ENCODE peak calls at places on chromosomes 11 and 22, in six cellular contexts. One of them, this sample, is unnamed.

GRCh38 chr11:60214386-60214785 is 28.6 kb downstream of the MS4A4E start:
- DNase-seq in hepatocyte: no peak
- DNase-seq in tibial artery: no peak
- DNase-seq in IMR-90: no peak
- DNase-seq in cardiac muscle cell: no peak
- DNase-seq in astrocyte of the spinal cord: no peak
- DNase-seq in this sample: no peak

GRCh38 chr11:85945788-85946187 is 90.6 kb downstream of the CCDC83 start:
- DNase-seq in astrocyte of the spinal cord: no peak
- DNase-seq in tibial artery: no peak
- DNase-seq in IMR-90: no peak
- DNase-seq in hepatocyte: no peak
- DNase-seq in cardiac muscle cell: no peak
- DNase-seq in this sample: no peak

GRCh38 chr11:126416542-126417090 is 61.1 kb downstream of the ST3GAL4 start:
- DNase-seq in hepatocyte: peak; percentile 92
- DNase-seq in IMR-90: peak; percentile 68
- DNase-seq in astrocyte of the spinal cord: peak; percentile 85
- DNase-seq in tibial artery: peak; percentile 86
- DNase-seq in cardiac muscle cell: peak; percentile 74
- DNase-seq in this sample: peak; percentile 92

GRCh38 chr11:126359431-126360048 is 4.1 kb downstream of the ST3GAL4 start:
- DNase-seq in IMR-90: peak; percentile 37
- DNase-seq in astrocyte of the spinal cord: peak; percentile 33
- DNase-seq in cardiac muscle cell: no peak
- DNase-seq in tibial artery: peak; percentile 74
- DNase-seq in hepatocyte: peak; percentile 73
- DNase-seq in this sample: no peak

GRCh38 chr11:19922689-19923035 is 210.0 kb downstream of the NAV2 start:
- DNase-seq in hepatocyte: no peak
- DNase-seq in IMR-90: peak; percentile 50
- DNase-seq in astrocyte of the spinal cord: no peak
- DNase-seq in cardiac muscle cell: no peak
- DNase-seq in tibial artery: no peak
- DNase-seq in this sample: no peak

GRCh38 chr11:74442601-74443000 is 24.7 kb downstream of the KCNE3 start:
- DNase-seq in hepatocyte: peak; percentile 55
- DNase-seq in astrocyte of the spinal cord: peak; percentile 43
- DNase-seq in cardiac muscle cell: no peak
- DNase-seq in tibial artery: no peak
- DNase-seq in IMR-90: peak; percentile 52
- DNase-seq in this sample: no peak

GRCh38 chr22:27133951-27134664 is 476.7 kb downstream of the MIAT start:
- DNase-seq in IMR-90: peak; percentile 86
- DNase-seq in cardiac muscle cell: no peak
- DNase-seq in tibial artery: peak; percentile 77
- DNase-seq in hepatocyte: peak; percentile 48
- DNase-seq in astrocyte of the spinal cord: peak; percentile 88
- DNase-seq in this sample: no peak

GRCh38 chr11:134017773-134018430 is 51.0 kb upstream of the JAM3 start:
- DNase-seq in hepatocyte: no peak
- DNase-seq in IMR-90: no peak
- DNase-seq in cardiac muscle cell: no peak
- DNase-seq in tibial artery: no peak
- DNase-seq in astrocyte of the spinal cord: no peak
- DNase-seq in this sample: no peak

GRCh38 chr22:29302402-29302680 is 4.1 kb upstream of the GAS2L1 start:
- DNase-seq in cardiac muscle cell: no peak
- DNase-seq in hepatocyte: no peak
- DNase-seq in tibial artery: no peak
- DNase-seq in IMR-90: no peak
- DNase-seq in astrocyte of the spinal cord: no peak
- DNase-seq in this sample: no peak

GRCh38 chr11:88345408-88345807 is 7.9 kb upstream of the CTSC start:
- DNase-seq in hepatocyte: no peak
- DNase-seq in tibial artery: no peak
- DNase-seq in astrocyte of the spinal cord: no peak
- DNase-seq in cardiac muscle cell: no peak
- DNase-seq in IMR-90: peak; percentile 54
- DNase-seq in this sample: no peak

GRCh38 chr11:72354356-72355115 is 79.8 kb downstream of the CLPB start:
- DNase-seq in hepatocyte: peak; percentile 27
- DNase-seq in IMR-90: peak; percentile 31
- DNase-seq in astrocyte of the spinal cord: peak; percentile 10
- DNase-seq in cardiac muscle cell: no peak
- DNase-seq in tibial artery: no peak
- DNase-seq in this sample: no peak

GRCh38 chr11:118194835-118195627 is 18.6 kb upstream of the SCN2B start:
- DNase-seq in hepatocyte: peak; percentile 90
- DNase-seq in tibial artery: peak; percentile 90
- DNase-seq in astrocyte of the spinal cord: peak; percentile 17
- DNase-seq in IMR-90: peak; percentile 64
- DNase-seq in cardiac muscle cell: peak; percentile 72
- DNase-seq in this sample: peak; percentile 78

GRCh38 chr11:2477254-2477653 is 32.4 kb downstream of the KCNQ1 start:
- DNase-seq in hepatocyte: no peak
- DNase-seq in tibial artery: no peak
- DNase-seq in cardiac muscle cell: no peak
- DNase-seq in IMR-90: no peak
- DNase-seq in astrocyte of the spinal cord: no peak
- DNase-seq in this sample: no peak

GRCh38 chr11:3111919-3112690 is 53.0 kb downstream of the OSBPL5 start:
- DNase-seq in cardiac muscle cell: no peak
- DNase-seq in hepatocyte: no peak
- DNase-seq in IMR-90: peak; percentile 38
- DNase-seq in astrocyte of the spinal cord: no peak
- DNase-seq in tibial artery: peak; percentile 11
- DNase-seq in this sample: peak; percentile 3

GRCh38 chr11:40302669-40303068 is 1156.8 kb downstream of the LRRC4C start:
- DNase-seq in cardiac muscle cell: no peak
- DNase-seq in tibial artery: no peak
- DNase-seq in hepatocyte: no peak
- DNase-seq in astrocyte of the spinal cord: peak; percentile 81
- DNase-seq in IMR-90: peak; percentile 46
- DNase-seq in this sample: no peak

GRCh38 chr22:19404676-19405075 is 26.9 kb downstream of the HIRA start:
- DNase-seq in IMR-90: no peak
- DNase-seq in cardiac muscle cell: peak; percentile 12
- DNase-seq in tibial artery: no peak
- DNase-seq in hepatocyte: no peak
- DNase-seq in astrocyte of the spinal cord: no peak
- DNase-seq in this sample: no peak

GRCh38 chr11:86063536-86063935 is 5.3 kb downstream of the PICALM start:
- DNase-seq in hepatocyte: no peak
- DNase-seq in astrocyte of the spinal cord: peak; percentile 52
- DNase-seq in tibial artery: no peak
- DNase-seq in IMR-90: no peak
- DNase-seq in cardiac muscle cell: no peak
- DNase-seq in this sample: no peak

GRCh38 chr11:131246589-131247164 is 123.7 kb upstream of the NTM start:
- DNase-seq in astrocyte of the spinal cord: no peak
- DNase-seq in tibial artery: peak; percentile 28
- DNase-seq in hepatocyte: peak; percentile 66
- DNase-seq in cardiac muscle cell: peak; percentile 80
- DNase-seq in IMR-90: no peak
- DNase-seq in this sample: peak; percentile 52

GRCh38 chr11:128336203-128336602 is 251.2 kb downstream of the ETS1 start:
- DNase-seq in astrocyte of the spinal cord: peak; percentile 71
- DNase-seq in IMR-90: peak; percentile 82
- DNase-seq in hepatocyte: peak; percentile 23
- DNase-seq in cardiac muscle cell: no peak
- DNase-seq in tibial artery: peak; percentile 66
- DNase-seq in this sample: peak; percentile 50

GRCh38 chr22:36197601-36198146 is 3.9 kb downstream of the APOL4 start:
- DNase-seq in tibial artery: no peak
- DNase-seq in astrocyte of the spinal cord: no peak
- DNase-seq in hepatocyte: peak; percentile 36
- DNase-seq in cardiac muscle cell: peak; percentile 39
- DNase-seq in IMR-90: no peak
- DNase-seq in this sample: no peak

GRCh38 chr11:15536438-15536837 is 421.7 kb downstream of the INSC start:
- DNase-seq in astrocyte of the spinal cord: no peak
- DNase-seq in IMR-90: no peak
- DNase-seq in hepatocyte: no peak
- DNase-seq in tibial artery: no peak
- DNase-seq in cardiac muscle cell: no peak
- DNase-seq in this sample: no peak

GRCh38 chr11:103085758-103086365 is 6.1 kb downstream of the DCUN1D5 start:
- DNase-seq in IMR-90: peak; percentile 1
- DNase-seq in tibial artery: no peak
- DNase-seq in cardiac muscle cell: no peak
- DNase-seq in astrocyte of the spinal cord: peak; percentile 9
- DNase-seq in hepatocyte: no peak
- DNase-seq in this sample: no peak

GRCh38 chr22:25518000-25518663 is 46.3 kb upstream of the GRK3 start:
- DNase-seq in hepatocyte: no peak
- DNase-seq in cardiac muscle cell: no peak
- DNase-seq in IMR-90: no peak
- DNase-seq in astrocyte of the spinal cord: no peak
- DNase-seq in tibial artery: no peak
- DNase-seq in this sample: no peak

GRCh38 chr22:17043521-17043920 is 35.5 kb upstream of the GAB4 start:
- DNase-seq in hepatocyte: no peak
- DNase-seq in cardiac muscle cell: no peak
- DNase-seq in IMR-90: no peak
- DNase-seq in tibial artery: no peak
- DNase-seq in astrocyte of the spinal cord: no peak
- DNase-seq in this sample: no peak

GRCh38 chr22:21587803-21588611 is 20.5 kb downstream of the UBE2L3 start:
- DNase-seq in hepatocyte: no peak
- DNase-seq in IMR-90: peak; percentile 67
- DNase-seq in cardiac muscle cell: no peak
- DNase-seq in astrocyte of the spinal cord: no peak
- DNase-seq in tibial artery: no peak
- DNase-seq in this sample: no peak

GRCh38 chr22:22843848-22844247 is 43.8 kb upstream of the IGLL5 start:
- DNase-seq in hepatocyte: no peak
- DNase-seq in IMR-90: no peak
- DNase-seq in tibial artery: no peak
- DNase-seq in astrocyte of the spinal cord: no peak
- DNase-seq in cardiac muscle cell: no peak
- DNase-seq in this sample: no peak

GRCh38 chr22:29370556-29370955 is 17.8 kb downstream of the AP1B1 start:
- DNase-seq in astrocyte of the spinal cord: no peak
- DNase-seq in IMR-90: no peak
- DNase-seq in tibial artery: no peak
- DNase-seq in hepatocyte: no peak
- DNase-seq in cardiac muscle cell: no peak
- DNase-seq in this sample: no peak

GRCh38 chr11:96303067-96303466 is 39.9 kb downstream of the MAML2 start:
- DNase-seq in astrocyte of the spinal cord: peak; percentile 81
- DNase-seq in hepatocyte: peak; percentile 48
- DNase-seq in cardiac muscle cell: no peak
- DNase-seq in IMR-90: peak; percentile 87
- DNase-seq in tibial artery: no peak
- DNase-seq in this sample: no peak

GRCh38 chr11:35950082-35950481 is 6.2 kb downstream of the LDLRAD3 start:
- DNase-seq in astrocyte of the spinal cord: no peak
- DNase-seq in IMR-90: no peak
- DNase-seq in hepatocyte: no peak
- DNase-seq in cardiac muscle cell: no peak
- DNase-seq in tibial artery: no peak
- DNase-seq in this sample: no peak

GRCh38 chr11:33701302-33701701 is 676 bp upstream of the C11orf91 start:
- DNase-seq in astrocyte of the spinal cord: no peak
- DNase-seq in cardiac muscle cell: no peak
- DNase-seq in IMR-90: peak; percentile 51
- DNase-seq in tibial artery: no peak
- DNase-seq in hepatocyte: no peak
- DNase-seq in this sample: no peak
- H3K4me3 ChIP-seq in astrocyte of the spinal cord: peak overlapping the region; percentile 3
- H3K4me3 ChIP-seq in cardiac muscle cell: peak overlapping the region; percentile 74
- H3K4me3 ChIP-seq in IMR-90: peak overlapping the region; percentile 40
- H3K4me3 ChIP-seq in tibial artery: peak overlapping the region; percentile 51
- H3K4me3 ChIP-seq in hepatocyte: peak overlapping the region; percentile 11
- H3K4me3 ChIP-seq in this sample: peak overlapping the region; percentile 64

GRCh38 chr11:123168955-123169484 is 26.0 kb downstream of the CLMP start:
- DNase-seq in IMR-90: no peak
- DNase-seq in astrocyte of the spinal cord: peak; percentile 55
- DNase-seq in tibial artery: no peak
- DNase-seq in cardiac muscle cell: no peak
- DNase-seq in hepatocyte: no peak
- DNase-seq in this sample: no peak
- TF ChIP-seq CTCF in IMR-90: no peak
- TF ChIP-seq CTCF in astrocyte of the spinal cord: no peak
- TF ChIP-seq CTCF in tibial artery: no peak
- TF ChIP-seq CTCF in cardiac muscle cell: no peak
- TF ChIP-seq CTCF in hepatocyte: no peak
- TF ChIP-seq CTCF in this sample: no peak

GRCh38 chr11:83072689-83073242 is 1.1 kb upstream of the RAB30 start:
- DNase-seq in hepatocyte: peak; percentile 14
- DNase-seq in cardiac muscle cell: no peak
- DNase-seq in astrocyte of the spinal cord: no peak
- DNase-seq in tibial artery: no peak
- DNase-seq in IMR-90: no peak
- DNase-seq in this sample: no peak

GRCh38 chr11:83071641-83072591 is at the start of gene RAB30:
- DNase-seq in hepatocyte: peak; percentile 99
- DNase-seq in tibial artery: peak; percentile 99
- DNase-seq in cardiac muscle cell: peak; percentile 99
- DNase-seq in astrocyte of the spinal cord: peak; percentile 100
- DNase-seq in IMR-90: peak; percentile 100
- DNase-seq in this sample: peak; percentile 94

GRCh38 chr11:83073248-83073647 is 1.6 kb upstream of the RAB30 start:
- DNase-seq in hepatocyte: no peak
- DNase-seq in astrocyte of the spinal cord: no peak
- DNase-seq in tibial artery: no peak
- DNase-seq in IMR-90: no peak
- DNase-seq in cardiac muscle cell: no peak
- DNase-seq in this sample: no peak

GRCh38 chr11:83070878-83071640 is 638 bp downstream of the RAB30 start:
- DNase-seq in astrocyte of the spinal cord: peak; percentile 44
- DNase-seq in tibial artery: peak; percentile 55
- DNase-seq in hepatocyte: peak; percentile 49
- DNase-seq in cardiac muscle cell: peak; percentile 44
- DNase-seq in IMR-90: peak; percentile 26
- DNase-seq in this sample: peak; percentile 49

GRCh38 chr11:83073884-83074283 is 2.2 kb upstream of the RAB30 start:
- DNase-seq in astrocyte of the spinal cord: no peak
- DNase-seq in tibial artery: no peak
- DNase-seq in IMR-90: no peak
- DNase-seq in hepatocyte: no peak
- DNase-seq in cardiac muscle cell: no peak
- DNase-seq in this sample: no peak
- H3K4me3 ChIP-seq in astrocyte of the spinal cord: no peak overlapping the region
- H3K4me3 ChIP-seq in tibial artery: no peak overlapping the region
- H3K4me3 ChIP-seq in IMR-90: no peak overlapping the region
- H3K4me3 ChIP-seq in hepatocyte: no peak overlapping the region
- H3K4me3 ChIP-seq in cardiac muscle cell: no peak overlapping the region
- H3K4me3 ChIP-seq in this sample: no peak overlapping the region

DNA sequence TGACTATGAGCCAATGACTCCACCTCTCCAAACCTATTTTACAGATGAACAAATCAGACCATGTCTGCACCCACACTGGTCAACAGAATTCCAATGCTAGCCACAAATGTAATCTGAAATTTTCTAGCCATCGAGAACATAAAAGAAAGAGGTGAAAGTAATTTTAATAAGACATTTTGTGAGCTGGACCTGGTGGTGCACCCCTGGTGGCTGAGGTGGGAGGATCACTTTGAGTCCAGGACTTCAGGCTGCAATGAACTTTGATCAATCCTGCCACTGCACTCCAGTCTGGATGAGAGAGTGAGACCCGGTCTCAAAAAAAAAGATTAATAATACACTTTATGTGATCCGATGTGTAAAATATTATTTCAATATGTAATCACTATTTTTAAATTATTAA is 9.4 kb upstream of the RNF185 start:
- DNase-seq in cardiac muscle cell: peak; percentile 15
- DNase-seq in IMR-90: no peak
- DNase-seq in astrocyte of the spinal cord: no peak
- DNase-seq in tibial artery: no peak
- DNase-seq in hepatocyte: no peak
- DNase-seq in this sample: no peak
- TF ChIP-seq CTCF in cardiac muscle cell: peak; percentile 41
- TF ChIP-seq CTCF in IMR-90: peak; percentile 28
- TF ChIP-seq CTCF in astrocyte of the spinal cord: peak; percentile 50
- TF ChIP-seq CTCF in tibial artery: no peak
- TF ChIP-seq CTCF in hepatocyte: peak; percentile 36
- TF ChIP-seq CTCF in this sample: no peak